ENCODE peak calls at places on chromosomes 7 and 10, in four cellular contexts. J, R, C and U are unnamed samples.

GRCh38 chr10:131848296-131848695 is 52.5 kb upstream of the PPP2R2D start:
- DNase-seq in C (no peak), R (no peak), J (no peak), U (no peak)

GRCh38 chr7:106420741-106421140 is 136.0 kb upstream of the NAMPT start:
- DNase-seq in R (no peak), J (no peak), C (no peak), U (no peak)

GRCh38 chr7:14381306-14381705 is 391.8 kb upstream of the ETV1 start:
- DNase-seq in C (no peak), R (no peak), J (no peak), U (no peak)

GRCh38 chr10:34593955-34594354 is 221.1 kb downstream of the PARD3 start:
- DNase-seq in R (no peak), J (no peak), C (no peak), U (no peak)

GRCh38 chr7:97270280-97270679 is 152.8 kb downstream of the SDHAF3 start:
- DNase-seq in R (no peak), J (no peak), C (no peak), U (no peak)

GRCh38 chr7:115707684-115708341 is 322.8 kb downstream of the TFEC start:
- DNase-seq in J (no peak), R (no peak), C (no peak), U (no peak)

GRCh38 chr7:12315049-12315448 is 88.6 kb downstream of the VWDE start:
- DNase-seq in R (no peak), J (no peak), C (no peak), U (no peak)

GRCh38 chr10:62978417-62978955 is 154.6 kb upstream of the NRBF2 start:
- DNase-seq in C (no peak), R (no peak), J (no peak), U (no peak)

GRCh38 chr10:110504111-110504735 is 6.5 kb downstream of the DUSP5 start:
- DNase-seq in C (no peak), R (no peak), J (no peak), U (no peak)

GRCh38 chr10:103739039-103739764 is 116.2 kb downstream of the SH3PXD2A start:
- DNase-seq in J (no peak), C (no peak), R (no peak), U (no peak)

GRCh38 chr7:50356212-50356944 is 51.9 kb downstream of the IKZF1 start:
- DNase-seq in C (no peak), R (no peak), J (peak; percentile 6), U (no peak)

GRCh38 chr7:139777304-139777890 is 401 bp downstream of the HIPK2 start:
- DNase-seq in R (peak; percentile 32), J (no peak), C (no peak), U (peak; percentile 81)

GRCh38 chr7:33444501-33444900 is 315.1 kb downstream of the BBS9 start:
- DNase-seq in J (no peak), C (no peak), R (no peak), U (no peak)

GRCh38 chr7:22751341-22751740 is 24.3 kb downstream of the IL6 start:
- DNase-seq in J (no peak), R (no peak), C (no peak), U (no peak)

GRCh38 chr7:149286811-149287400 is 24.9 kb downstream of the ZNF783 start:
- DNase-seq in R (no peak), J (no peak), C (peak; percentile 19), U (no peak)

GRCh38 chr10:102710604-102711003 is 3.6 kb downstream of the ARL3 start:
- DNase-seq in C (no peak), J (no peak), R (no peak), U (no peak)

GRCh38 chr10:122863216-122863615 is 16.2 kb downstream of the FAM24B start:
- DNase-seq in C (no peak), J (no peak), R (no peak), U (no peak)

GRCh38 chr7:44196450-44196872 is 4.3 kb upstream of the YKT6 start:
- DNase-seq in C (peak; percentile 67), J (no peak), R (no peak), U (peak; percentile 88)

GRCh38 chr10:76106611-76107010 is 675.2 kb downstream of the LRMDA start:
- DNase-seq in R (no peak), C (no peak), J (no peak), U (no peak)

GRCh38 chr10:112957589-112958202 is 7.6 kb downstream of the TCF7L2 start:
- DNase-seq in C (peak; percentile 41), R (no peak), J (no peak), U (no peak)

GRCh38 chr10:29728541-29729049 is 93.8 kb upstream of the SVIL start:
- DNase-seq in R (no peak), C (no peak), J (no peak), U (no peak)

GRCh38 chr7:81852701-81853100 is 82.9 kb upstream of the HGF start:
- DNase-seq in J (no peak), R (no peak), C (no peak), U (no peak)

GRCh38 chr10:15789793-15790525 is 70.2 kb upstream of the ITGA8 start:
- DNase-seq in C (no peak), J (no peak), R (no peak), U (no peak)

GRCh38 chr10:104924101-104924795 is 283.2 kb downstream of the SORCS3 start:
- DNase-seq in J (no peak), C (no peak), R (no peak), U (no peak)

GRCh38 chr7:27520828-27521790 is 141.6 kb downstream of the HIBADH start:
- DNase-seq in R (no peak), J (no peak), C (no peak), U (no peak)

GRCh38 chr10:29841724-29842649 is 207.2 kb upstream of the SVIL start:
- DNase-seq in R (no peak), C (peak; percentile 96), J (no peak), U (no peak)

GRCh38 chr7:51067757-51068156 is 248.9 kb downstream of the COBL start:
- DNase-seq in J (peak; percentile 65), R (peak; percentile 12), C (peak; percentile 84), U (no peak)

GRCh38 chr10:55091691-55092328 is 290.8 kb upstream of the PCDH15 start:
- DNase-seq in J (no peak), R (no peak), C (peak; percentile 25), U (no peak)

GRCh38 chr10:82394122-82394521 is 519.1 kb downstream of the NRG3 start:
- DNase-seq in J (no peak), C (no peak), R (no peak), U (peak; percentile 95)

GRCh38 chr7:33873981-33874750 is 31.2 kb upstream of the BMPER start:
- DNase-seq in R (no peak), J (no peak), C (no peak), U (no peak)

GRCh38 chr10:28177944-28178637 is 124.8 kb downstream of the MPP7 start:
- DNase-seq in R (no peak), C (no peak), J (no peak), U (no peak)

GRCh38 chr7:1713502-1714484 is 43.7 kb downstream of the ELFN1 start:
- DNase-seq in J (no peak), R (no peak), C (no peak), U (no peak)

GRCh38 chr10:17061418-17061817 is 68.2 kb downstream of the CUBN start:
- DNase-seq in C (peak; percentile 7), R (no peak), J (no peak), U (no peak)

GRCh38 chr7:106421181-106421762 is 136.5 kb upstream of the NAMPT start:
- DNase-seq in R (no peak), J (peak; percentile 55), C (no peak), U (peak; percentile 51)